ENCODE peak calls at places on chromosomes 13 and 19, in nine cellular contexts. W is GM23248; O is endothelial cell; V is effector memory CD4-positive, alpha-beta T cell; L is cardiac muscle cell; J is activated CD8-positive, alpha-beta T cell treated with anti-CD3 and anti-CD28 coated beads for 36 hours; D is upper lobe of left lung; Z is mucosa of gallbladder; A is esophagus muscularis mucosa. P is an unnamed sample.
A peak's percentile ranks its signal among the peaks of the same experiment; 100 is the strongest.

GRCh38 chr19:45164577-45165335 is 4.0 kb upstream of the NKPD1 start:
- DNase-seq in J (peak; percentile 88), L (peak; percentile 89), A (no peak), O (no peak), D (peak; percentile 85), W (peak; percentile 78), V (peak; percentile 51), Z (peak; percentile 75), P (no peak)

GRCh38 chr19:34178276-34178614 is 5.9 kb downstream of the LSM14A start:
- DNase-seq in L (no peak), V (no peak), D (no peak), O (no peak), Z (no peak), A (no peak), J (no peak), W (peak; percentile 10), P (no peak)

GRCh38 chr13:51260154-51260553 is 38.0 kb downstream of the FAM124A start:
- DNase-seq in V (no peak), Z (no peak), A (no peak), L (no peak), D (no peak), W (no peak), J (no peak), O (no peak), P (no peak)

GRCh38 chr19:38233740-38234251 is 9.8 kb upstream of the DPF1 start:
- DNase-seq in J (peak; percentile 92), O (peak; percentile 92), V (peak; percentile 36), Z (peak; percentile 83), D (no peak), W (peak; percentile 77), A (no peak), L (peak; percentile 78), P (no peak)

GRCh38 chr13:30638301-30638700 is 20.6 kb downstream of the USPL1 start:
- DNase-seq in V (no peak), J (no peak), Z (no peak), A (no peak), D (no peak), O (no peak), L (no peak), W (no peak), P (no peak)

GRCh38 chr19:48203227-48203793 is 32.8 kb downstream of the ZSWIM9 start:
- DNase-seq in L (no peak), A (no peak), J (peak; percentile 55), W (no peak), O (no peak), Z (no peak), D (no peak), V (no peak), P (no peak)

GRCh38 chr13:52849727-52850395 is 1.4 kb upstream of the PCDH8 start:
- DNase-seq in J (no peak), D (peak; percentile 38), L (no peak), O (no peak), A (no peak), W (no peak), V (no peak), Z (no peak), P (no peak)

GRCh38 chr13:73411067-73411809 is 352.4 kb downstream of the KLF5 start:
- DNase-seq in W (no peak), J (no peak), L (no peak), Z (no peak), D (no peak), V (no peak), O (no peak), A (no peak), P (no peak)

GRCh38 chr19:50952890-50953289 is at the start of gene KLK5:
- DNase-seq in W (peak; percentile 56), A (no peak), O (no peak), V (no peak), L (no peak), D (no peak), Z (no peak), J (no peak), P (no peak)

GRCh38 chr13:36275190-36276002 is 22.2 kb downstream of the CCDC169 start:
- DNase-seq in Z (no peak), D (no peak), V (no peak), A (no peak), W (peak; percentile 83), O (peak; percentile 36), J (peak; percentile 33), L (peak; percentile 88), P (peak; percentile 35)

GRCh38 chr19:53980553-53981407 is 10.7 kb upstream of the CACNG6 start:
- DNase-seq in V (no peak), J (no peak), D (no peak), A (no peak), O (no peak), W (peak; percentile 38), Z (no peak), L (peak; percentile 94), P (no peak)

GRCh38 chr19:58516246-58516836 is 3.3 kb downstream of the ZBTB45 start:
- DNase-seq in W (no peak), A (no peak), Z (no peak), V (no peak), O (no peak), J (no peak), D (peak; percentile 77), L (no peak), P (no peak)

GRCh38 chr13:28059214-28059613 is 41.2 kb downstream of the FLT3 start:
- DNase-seq in V (no peak), J (peak; percentile 75), A (no peak), L (peak; percentile 33), W (peak; percentile 45), D (no peak), O (peak; percentile 66), Z (peak; percentile 17), P (no peak)

GRCh38 chr19:956747-957451 is 27.2 kb upstream of the WDR18 start:
- DNase-seq in O (no peak), L (peak; percentile 33), D (no peak), J (no peak), Z (no peak), A (no peak), V (no peak), W (peak; percentile 52), P (no peak)

GRCh38 chr13:59746291-59746962 is 417.3 kb downstream of the DIAPH3 start:
- DNase-seq in V (no peak), D (no peak), W (peak; percentile 87), J (no peak), A (no peak), Z (no peak), O (no peak), L (peak; percentile 21), P (peak; percentile 43)

GRCh38 chr19:4713384-4713951 is 10.2 kb downstream of the DPP9 start:
- DNase-seq in L (peak; percentile 91), A (peak; percentile 94), D (peak; percentile 87), O (no peak), Z (peak; percentile 92), J (no peak), W (peak; percentile 99), V (no peak), P (peak; percentile 94)

GRCh38 chr19:824885-825284 is 2.8 kb upstream of the AZU1 start:
- DNase-seq in L (no peak), A (no peak), V (no peak), O (no peak), Z (no peak), J (no peak), D (no peak), W (no peak), P (no peak)

GRCh38 chr13:98998831-98999634 is 21.2 kb upstream of the DOCK9 start:
- DNase-seq in J (peak; percentile 53), D (no peak), O (no peak), W (peak; percentile 35), V (peak; percentile 22), A (no peak), L (no peak), Z (no peak), P (no peak)

GRCh38 chr19:43265664-43266025 is 3.7 kb downstream of the PSG9 start:
- DNase-seq in A (peak; percentile 86), J (no peak), V (no peak), L (no peak), O (no peak), Z (no peak), D (no peak), W (no peak), P (no peak)